ENCODE peak calls at places on chromosomes 3 and 15, in nine cellular contexts. O, P, H, G, W, X, C, U and L are unnamed samples.

GRCh38 chr3:170055209-170055608 is 17.4 kb downstream of the GPR160 start:
- DNase-seq in O (no peak), P (no peak), H (no peak), G (peak; percentile 64), W (no peak), X (no peak), C (no peak), U (no peak), L (no peak)

GRCh38 chr15:41919954-41920538 is 26.2 kb upstream of the SPTBN5 start:
- DNase-seq in O (no peak), P (no peak), H (no peak), G (no peak), W (no peak), X (no peak), C (peak; percentile 66), U (no peak), L (no peak)

GRCh38 chr3:98733055-98733777 is 29.9 kb upstream of the ST3GAL6 start:
- DNase-seq in O (peak; percentile 29), P (peak; percentile 18), H (no peak), G (peak; percentile 32), W (peak; percentile 31), X (peak; percentile 42), C (peak; percentile 62), U (no peak), L (no peak)

GRCh38 chr15:68797589-68798377 is 22.9 kb downstream of the ANP32A start:
- DNase-seq in O (no peak), P (no peak), H (no peak), G (no peak), W (no peak), X (no peak), C (no peak), U (no peak), L (no peak)

GRCh38 chr3:171991166-171991565 is 48.2 kb upstream of the FNDC3B start:
- DNase-seq in O (no peak), P (no peak), H (no peak), G (no peak), W (no peak), X (no peak), C (no peak), U (no peak), L (no peak)

GRCh38 chr3:185960518-185961288 is 22.9 kb upstream of the TRA2B start:
- DNase-seq in O (no peak), P (no peak), H (no peak), G (no peak), W (no peak), X (no peak), C (no peak), U (no peak), L (no peak)

GRCh38 chr15:51348688-51349087 is 7.2 kb downstream of the GLDN start:
- DNase-seq in O (no peak), P (no peak), H (no peak), G (peak; percentile 60), W (no peak), X (no peak), C (no peak), U (no peak), L (no peak)

GRCh38 chr15:36430280-36430679 is 149.1 kb upstream of the CDIN1 start:
- DNase-seq in O (no peak), P (no peak), H (no peak), G (no peak), W (no peak), X (no peak), C (no peak), U (no peak), L (no peak)

GRCh38 chr15:76337047-76337738 is 620 bp downstream of the ISL2 start:
- DNase-seq in O (no peak), P (no peak), H (no peak), G (peak; percentile 42), W (no peak), X (no peak), C (no peak), U (no peak), L (peak; percentile 46)

GRCh38 chr3:31432897-31433678 is 99.6 kb upstream of the STT3B start:
- DNase-seq in O (no peak), P (no peak), H (no peak), G (no peak), W (no peak), X (no peak), C (no peak), U (no peak), L (no peak)

GRCh38 chr3:40504636-40505430 is 1.0 kb upstream of the ZNF620 start:
- DNase-seq in O (peak; percentile 38), P (peak; percentile 53), H (peak; percentile 76), G (no peak), W (no peak), X (no peak), C (no peak), U (no peak), L (no peak)

GRCh38 chr15:90465930-90466567 is 63.7 kb upstream of the CRTC3 start:
- DNase-seq in O (no peak), P (no peak), H (no peak), G (no peak), W (no peak), X (no peak), C (no peak), U (no peak), L (no peak)

GRCh38 chr15:90460142-90460824 is 69.4 kb upstream of the CRTC3 start:
- DNase-seq in O (no peak), P (peak; percentile 76), H (no peak), G (no peak), W (no peak), X (no peak), C (no peak), U (no peak), L (no peak)

GRCh38 chr15:90459368-90459767 is 70.4 kb upstream of the CRTC3 start:
- DNase-seq in O (no peak), P (no peak), H (no peak), G (no peak), W (no peak), X (no peak), C (no peak), U (no peak), L (no peak)

GRCh38 chr15:90465140-90465929 is 64.4 kb upstream of the CRTC3 start:
- DNase-seq in O (no peak), P (no peak), H (no peak), G (no peak), W (no peak), X (no peak), C (no peak), U (no peak), L (no peak)

GRCh38 chr15:90463381-90463780 is 66.3 kb upstream of the CRTC3 start:
- DNase-seq in O (no peak), P (peak; percentile 45), H (peak; percentile 33), G (peak; percentile 52), W (no peak), X (no peak), C (no peak), U (no peak), L (no peak)
- TF ChIP-seq CTCF in O (no peak), P (peak; percentile 20), H (no peak), G (no peak), W (no peak), X (no peak), C (peak; percentile 25), U (no peak), L (no peak)

GRCh38 chr15:55318588-55319494 is at the start of the genes PIGB and PIGBOS1:
- DNase-seq in O (peak; percentile 85), P (peak; percentile 77), H (peak; percentile 77), G (peak; percentile 85), W (peak; percentile 75), X (peak; percentile 79), C (peak; percentile 90), U (peak; percentile 78), L (peak; percentile 92)
- TF ChIP-seq CTCF in O (no peak), P (peak; percentile 28), H (no peak), G (no peak), W (no peak), X (no peak), C (peak; percentile 12), U (no peak), L (no peak)

GRCh38 chr15:66131831-66132230 is 121.7 kb downstream of the MEGF11 start:
- DNase-seq in O (peak; percentile 34), P (no peak), H (no peak), G (no peak), W (no peak), X (no peak), C (no peak), U (no peak), L (no peak)

GRCh38 chr15:66129561-66129960 is 124.0 kb downstream of the MEGF11 start:
- DNase-seq in O (no peak), P (no peak), H (no peak), G (no peak), W (no peak), X (no peak), C (no peak), U (no peak), L (no peak)

GRCh38 chr15:66132251-66132816 is 121.2 kb downstream of the MEGF11 start:
- DNase-seq in O (no peak), P (no peak), H (no peak), G (no peak), W (no peak), X (no peak), C (no peak), U (no peak), L (no peak)

GRCh38 chr15:66131200-66131599 is 122.3 kb downstream of the MEGF11 start:
- DNase-seq in O (peak; percentile 43), P (no peak), H (no peak), G (no peak), W (no peak), X (no peak), C (no peak), U (no peak), L (no peak)

DNA sequence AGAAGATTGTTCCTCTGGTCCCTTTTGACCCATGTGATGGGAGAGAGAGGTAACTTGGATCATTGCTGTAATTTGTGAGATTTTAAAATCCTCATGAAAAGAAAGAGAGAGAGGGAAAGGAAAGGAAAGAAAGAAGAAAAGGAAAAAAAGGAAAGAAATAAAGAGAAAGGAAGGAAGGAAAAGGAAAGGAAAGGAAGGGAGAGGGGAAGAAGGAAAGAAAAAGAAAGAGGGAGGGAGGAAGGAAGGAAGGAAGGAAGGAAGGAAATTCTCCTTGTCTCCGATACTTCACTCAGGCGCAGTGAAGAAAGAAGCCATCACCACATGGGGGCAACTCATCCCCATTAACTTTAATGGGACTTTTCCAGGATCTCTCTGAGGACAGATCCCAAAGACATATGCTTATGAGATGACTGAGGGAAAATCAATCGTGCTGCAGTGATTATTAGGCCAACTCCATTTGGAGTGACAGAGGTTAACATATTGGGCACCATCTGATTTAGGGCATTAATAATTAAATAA is 123.0 kb downstream of the MEGF11 start:
- DNase-seq in O (no peak), P (no peak), H (no peak), G (no peak), W (no peak), X (no peak), C (no peak), U (no peak), L (no peak)
- TF ChIP-seq CTCF in O (no peak), P (no peak), H (no peak), G (no peak), W (no peak), X (no peak), C (no peak), U (no peak), L (no peak)

DNA sequence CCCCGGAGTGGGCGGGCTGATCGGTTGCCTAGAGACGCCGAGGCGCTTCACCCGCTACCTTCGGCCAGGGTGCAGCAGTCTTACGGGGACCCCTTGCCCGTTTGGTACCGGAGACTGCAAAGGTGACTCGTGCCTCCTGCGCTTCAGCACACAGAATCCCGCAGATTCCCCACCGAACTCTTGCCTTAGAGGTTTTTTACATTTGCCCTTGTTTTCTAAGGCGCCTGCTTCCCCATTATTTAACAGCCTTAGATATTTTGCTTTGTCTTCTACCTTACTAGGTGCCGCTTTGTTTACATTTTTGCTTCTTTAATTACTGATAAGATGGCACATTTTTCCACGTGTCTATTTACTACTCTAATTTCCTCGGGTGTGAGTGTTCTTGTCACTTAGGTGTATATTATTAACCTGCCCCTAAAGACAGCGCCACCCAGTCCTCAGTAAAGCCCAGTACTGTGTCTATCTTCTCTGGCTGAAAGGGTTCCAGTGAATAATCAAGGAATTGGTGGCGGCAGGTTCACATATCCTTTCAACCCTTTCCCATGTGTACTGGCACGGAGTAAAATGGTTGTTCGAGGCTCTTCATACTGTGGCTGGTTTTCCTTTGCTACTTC is 563 bp upstream of the CEP152 start:
- DNase-seq in O (no peak), P (no peak), H (no peak), G (no peak), W (no peak), X (no peak), C (no peak), U (no peak), L (no peak)
- TF ChIP-seq CTCF in O (no peak), P (no peak), H (peak; percentile 56), G (no peak), W (no peak), X (no peak), C (no peak), U (no peak), L (no peak)